ENCODE peak calls at places on chromosomes 4 and X, in nine cellular contexts. V is activated CD4-positive, alpha-beta T cell treated with anti-CD3 and anti-CD28 coated beads, Interleukin-2, amount 10 ng/mL, durations not matched to agents 7 days and 5 days; X is A172; C is CD4-positive, CD25-positive, alpha-beta regulatory T cell; O is A673; U is non-pigmented ciliary epithelial cell; Y is NCI-H1930; G is breast epithelium; B is stimulated activated CD8-positive, alpha-beta memory T cell treated with anti-CD3 and anti-CD28 coated beads, Interleukin-7, amount 100 ng/mL, for 1 hour. K is an unnamed sample.

GRCh38 chr4:3713346-3713745 is 52.8 kb upstream of the ADRA2C start:
- DNase-seq in V (no peak), X (no peak), C (no peak), O (no peak), U (no peak), Y (no peak), G (no peak), B (no peak), K (no peak)

GRCh38 chr4:180285796-180286195 is 1957.4 kb upstream of the TENM3 start:
- DNase-seq in V (no peak), X (no peak), C (no peak), O (no peak), U (no peak), Y (no peak), G (no peak), B (no peak), K (no peak)

GRCh38 chr4:45453258-45453841 is 670.5 kb downstream of the GABRG1 start:
- DNase-seq in V (no peak), X (peak), C (no peak), O (peak), U (no peak), Y (no peak), G (no peak), B (no peak), K (no peak)

GRCh38 chr4:111847256-111848108 is 297.8 kb upstream of the FAM241A start:
- DNase-seq in V (no peak), X (peak), C (no peak), O (peak), U (no peak), Y (no peak), G (no peak), B (no peak), K (no peak)

GRCh38 chr4:152981842-152982241 is 45.7 kb downstream of the FHDC1 start:
- DNase-seq in V (no peak), X (peak), C (no peak), O (no peak), U (no peak), Y (no peak), G (no peak), B (no peak), K (no peak)

GRCh38 chrX:121160987-121161386 is 113.6 kb downstream of the GLUD2 start:
- DNase-seq in V (no peak), X (no peak), C (no peak), O (peak), U (no peak), Y (no peak), G (no peak), B (no peak), K (no peak)

GRCh38 chrX:20802036-20802435 is 535.3 kb upstream of the RPS6KA3 start:
- DNase-seq in V (no peak), X (no peak), C (no peak), O (no peak), U (no peak), Y (no peak), G (no peak), B (no peak), K (no peak)

GRCh38 chrX:137194164-137194563 is 160.4 kb upstream of the GPR101 start:
- DNase-seq in V (peak), X (peak), C (no peak), O (peak), U (no peak), Y (no peak), G (no peak), B (no peak), K (no peak)

GRCh38 chrX:17078031-17078730 is 131.7 kb downstream of the REPS2 start:
- DNase-seq in V (no peak), X (peak), C (no peak), O (no peak), U (peak), Y (no peak), G (no peak), B (no peak), K (no peak)

GRCh38 chr4:159358226-159358625 is 255.3 kb downstream of the RAPGEF2 start:
- DNase-seq in V (no peak), X (peak), C (no peak), O (no peak), U (peak), Y (no peak), G (no peak), B (no peak), K (no peak)

GRCh38 chr4:122827899-122828601 is 1.4 kb downstream of the FGF2 start:
- DNase-seq in V (peak), X (peak), C (peak), O (peak), U (peak), Y (no peak), G (no peak), B (no peak), K (no peak)

GRCh38 chr4:185711764-185712163 is 100.2 kb downstream of the SORBS2 start:
- DNase-seq in V (no peak), X (peak), C (no peak), O (no peak), U (no peak), Y (no peak), G (no peak), B (no peak), K (no peak)

GRCh38 chr4:56440983-56441382 is 4.9 kb downstream of the PAICS start:
- DNase-seq in V (no peak), X (no peak), C (no peak), O (peak), U (no peak), Y (no peak), G (no peak), B (no peak), K (no peak)

GRCh38 chrX:150084474-150085229 is 146.4 kb upstream of the EOLA2 start:
- DNase-seq in V (no peak), X (peak), C (no peak), O (peak), U (peak), Y (no peak), G (no peak), B (no peak), K (no peak)

GRCh38 chr4:176149680-176150079 is 45.7 kb downstream of the SPATA4 start:
- DNase-seq in V (no peak), X (no peak), C (no peak), O (no peak), U (no peak), Y (no peak), G (no peak), B (no peak), K (no peak)

GRCh38 chr4:30553151-30553550 is 167.0 kb upstream of the PCDH7 start:
- DNase-seq in V (no peak), X (peak), C (no peak), O (no peak), U (no peak), Y (no peak), G (no peak), B (no peak), K (no peak)

GRCh38 chrX:74890676-74891430 is 34.4 kb downstream of the NEXMIF start:
- DNase-seq in V (no peak), X (no peak), C (no peak), O (no peak), U (no peak), Y (no peak), G (no peak), B (no peak), K (no peak)

GRCh38 chrX:127574829-127575228 is 477.4 kb downstream of the ACTRT1 start:
- DNase-seq in V (no peak), X (no peak), C (no peak), O (no peak), U (no peak), Y (no peak), G (no peak), B (no peak), K (no peak)

GRCh38 chrX:131288738-131289511 is at the start of gene IGSF1:
- DNase-seq in V (no peak), X (peak), C (no peak), O (peak), U (no peak), Y (no peak), G (no peak), B (no peak), K (no peak)

GRCh38 chr4:8848507-8849265 is 23.0 kb downstream of the HMX1 start:
- DNase-seq in V (no peak), X (no peak), C (no peak), O (no peak), U (no peak), Y (no peak), G (no peak), B (no peak), K (no peak)

GRCh38 chr4:51858605-51859211 is 15.8 kb downstream of the DCUN1D4 start:
- DNase-seq in V (no peak), X (no peak), C (no peak), O (no peak), U (no peak), Y (no peak), G (no peak), B (no peak), K (no peak)

GRCh38 chr4:57309658-57310057 is 199.5 kb upstream of the IGFBP7 start:
- DNase-seq in V (no peak), X (no peak), C (no peak), O (no peak), U (no peak), Y (no peak), G (no peak), B (no peak), K (no peak)

GRCh38 chrX:154732421-154733071 is 18.3 kb downstream of the GAB3 start:
- DNase-seq in V (no peak), X (no peak), C (no peak), O (no peak), U (no peak), Y (no peak), G (no peak), B (no peak), K (no peak)

GRCh38 chr4:20839957-20840356 is 139.7 kb downstream of the PACRGL start:
- DNase-seq in V (no peak), X (peak), C (no peak), O (peak), U (peak), Y (no peak), G (no peak), B (no peak), K (no peak)